ENCODE peak calls at places on chromosome 16, in ten cellular contexts. One of them, this sample, is unnamed.

GRCh38 chr16:51049678-51050378 is 101.2 kb downstream of the SALL1 start:
- DNase-seq in HepG2: no peak
- DNase-seq in Peyer's patch: no peak
- DNase-seq in uterus: no peak
- DNase-seq in sigmoid colon: no peak
- DNase-seq in HCT116: no peak
- DNase-seq in heart left ventricle: no peak
- DNase-seq in lower leg skin: no peak
- DNase-seq in IMR-90: no peak
- DNase-seq in stomach: no peak
- DNase-seq in this sample: no peak

GRCh38 chr16:84190731-84191388 is at the start of gene ADAD2:
- DNase-seq in HepG2: no peak
- DNase-seq in Peyer's patch: no peak
- DNase-seq in uterus: no peak
- DNase-seq in sigmoid colon: no peak
- DNase-seq in HCT116: peak
- DNase-seq in heart left ventricle: no peak
- DNase-seq in lower leg skin: no peak
- DNase-seq in IMR-90: no peak
- DNase-seq in stomach: no peak
- DNase-seq in this sample: no peak

GRCh38 chr16:85754403-85754802 is 3.5 kb upstream of the C16orf74 start:
- DNase-seq in HepG2: no peak
- DNase-seq in Peyer's patch: peak
- DNase-seq in uterus: no peak
- DNase-seq in sigmoid colon: no peak
- DNase-seq in HCT116: no peak
- DNase-seq in heart left ventricle: no peak
- DNase-seq in lower leg skin: no peak
- DNase-seq in IMR-90: no peak
- DNase-seq in stomach: no peak
- DNase-seq in this sample: no peak

GRCh38 chr16:80012586-80012985 is 412.0 kb upstream of the MAF start:
- DNase-seq in HepG2: no peak
- DNase-seq in Peyer's patch: no peak
- DNase-seq in uterus: no peak
- DNase-seq in sigmoid colon: no peak
- DNase-seq in HCT116: no peak
- DNase-seq in heart left ventricle: no peak
- DNase-seq in lower leg skin: no peak
- DNase-seq in IMR-90: no peak
- DNase-seq in stomach: no peak
- DNase-seq in this sample: no peak

GRCh38 chr16:85562102-85562786 is 50.9 kb upstream of the GSE1 start:
- DNase-seq in HepG2: no peak
- DNase-seq in Peyer's patch: no peak
- DNase-seq in uterus: no peak
- DNase-seq in sigmoid colon: no peak
- DNase-seq in HCT116: no peak
- DNase-seq in heart left ventricle: no peak
- DNase-seq in lower leg skin: no peak
- DNase-seq in IMR-90: no peak
- DNase-seq in stomach: no peak
- DNase-seq in this sample: no peak

GRCh38 chr16:83771306-83771942 is 36.4 kb upstream of the HSBP1 start:
- DNase-seq in HepG2: no peak
- DNase-seq in Peyer's patch: no peak
- DNase-seq in uterus: peak
- DNase-seq in sigmoid colon: no peak
- DNase-seq in HCT116: no peak
- DNase-seq in heart left ventricle: peak
- DNase-seq in lower leg skin: no peak
- DNase-seq in IMR-90: no peak
- DNase-seq in stomach: peak
- DNase-seq in this sample: peak

GRCh38 chr16:80993293-80993691 is 13.4 kb downstream of the CMC2 start:
- DNase-seq in HepG2: peak
- DNase-seq in Peyer's patch: no peak
- DNase-seq in uterus: no peak
- DNase-seq in sigmoid colon: no peak
- DNase-seq in HCT116: no peak
- DNase-seq in heart left ventricle: no peak
- DNase-seq in lower leg skin: no peak
- DNase-seq in IMR-90: peak
- DNase-seq in stomach: peak
- DNase-seq in this sample: no peak

GRCh38 chr16:15907863-15908478 is 19.6 kb upstream of the CEP20 start:
- DNase-seq in HepG2: peak
- DNase-seq in Peyer's patch: peak
- DNase-seq in uterus: no peak
- DNase-seq in sigmoid colon: peak
- DNase-seq in HCT116: peak
- DNase-seq in heart left ventricle: no peak
- DNase-seq in lower leg skin: no peak
- DNase-seq in IMR-90: peak
- DNase-seq in stomach: peak
- DNase-seq in this sample: no peak

GRCh38 chr16:85798901-85799496 is 345 bp downstream of the EMC8 start:
- DNase-seq in HepG2: no peak
- DNase-seq in Peyer's patch: no peak
- DNase-seq in uterus: no peak
- DNase-seq in sigmoid colon: no peak
- DNase-seq in HCT116: no peak
- DNase-seq in heart left ventricle: peak
- DNase-seq in lower leg skin: no peak
- DNase-seq in IMR-90: peak
- DNase-seq in stomach: no peak
- DNase-seq in this sample: peak

GRCh38 chr16:19114359-19115147 is 789 bp downstream of the ITPRIPL2 start:
- DNase-seq in HepG2: no peak
- DNase-seq in Peyer's patch: peak
- DNase-seq in uterus: peak
- DNase-seq in sigmoid colon: peak
- DNase-seq in HCT116: no peak
- DNase-seq in heart left ventricle: peak
- DNase-seq in lower leg skin: peak
- DNase-seq in IMR-90: peak
- DNase-seq in stomach: peak
- DNase-seq in this sample: peak

DNA sequence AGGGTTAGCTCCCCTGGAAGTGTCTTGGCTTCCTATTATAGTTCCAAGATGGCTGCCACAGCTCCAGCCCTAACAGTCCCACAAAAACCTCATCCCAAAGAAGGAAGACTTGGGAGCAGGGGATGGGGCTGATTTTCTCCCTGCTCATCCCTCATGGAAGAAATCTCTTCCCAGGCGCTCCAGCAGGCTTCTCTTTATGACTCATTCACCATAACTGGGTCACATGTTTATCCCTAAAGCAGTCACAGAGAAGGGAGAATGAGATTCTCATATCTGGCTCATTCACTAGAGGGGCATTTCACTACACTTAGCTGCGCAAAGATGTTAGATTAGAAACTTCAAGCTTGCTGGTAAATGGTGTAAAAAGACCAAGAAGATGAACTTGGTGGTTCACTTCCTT is 206.5 kb upstream of the IRX3 start:
- DNase-seq in HepG2: no peak
- DNase-seq in Peyer's patch: no peak
- DNase-seq in uterus: no peak
- DNase-seq in sigmoid colon: no peak
- DNase-seq in HCT116: no peak
- DNase-seq in heart left ventricle: no peak
- DNase-seq in lower leg skin: no peak
- DNase-seq in IMR-90: no peak
- DNase-seq in stomach: no peak
- DNase-seq in this sample: no peak
- TF ChIP-seq POLR2A in HepG2: no peak
- TF ChIP-seq POLR2A in Peyer's patch: no peak
- TF ChIP-seq POLR2A in uterus: no peak
- TF ChIP-seq POLR2A in sigmoid colon: no peak
- TF ChIP-seq POLR2A in HCT116: no peak
- TF ChIP-seq POLR2A in heart left ventricle: no peak
- TF ChIP-seq POLR2A in lower leg skin: no peak
- TF ChIP-seq POLR2A in IMR-90: no peak
- TF ChIP-seq POLR2A in stomach: no peak
- TF ChIP-seq POLR2A in this sample: no peak

GRCh38 chr16:2867987-2868789 is 10.2 kb upstream of the PRSS22 start:
- DNase-seq in HepG2: peak
- DNase-seq in Peyer's patch: peak
- DNase-seq in uterus: peak
- DNase-seq in sigmoid colon: peak
- DNase-seq in HCT116: peak
- DNase-seq in heart left ventricle: peak
- DNase-seq in lower leg skin: peak
- DNase-seq in IMR-90: peak
- DNase-seq in stomach: peak
- DNase-seq in this sample: peak
- TF ChIP-seq POLR2A in HepG2: peak
- TF ChIP-seq POLR2A in Peyer's patch: peak
- TF ChIP-seq POLR2A in uterus: peak
- TF ChIP-seq POLR2A in sigmoid colon: peak
- TF ChIP-seq POLR2A in HCT116: peak
- TF ChIP-seq POLR2A in heart left ventricle: peak
- TF ChIP-seq POLR2A in lower leg skin: no peak
- TF ChIP-seq POLR2A in IMR-90: peak
- TF ChIP-seq POLR2A in stomach: no peak
- TF ChIP-seq POLR2A in this sample: peak

GRCh38 chr16:3035972-3036725 is 595 bp downstream of the BICDL2 start:
- DNase-seq in HepG2: no peak
- DNase-seq in Peyer's patch: no peak
- DNase-seq in uterus: no peak
- DNase-seq in sigmoid colon: no peak
- DNase-seq in HCT116: no peak
- DNase-seq in heart left ventricle: no peak
- DNase-seq in lower leg skin: no peak
- DNase-seq in IMR-90: no peak
- DNase-seq in stomach: peak
- DNase-seq in this sample: peak

GRCh38 chr16:3035289-3035971 is 1.3 kb downstream of the BICDL2 start:
- DNase-seq in HepG2: no peak
- DNase-seq in Peyer's patch: no peak
- DNase-seq in uterus: no peak
- DNase-seq in sigmoid colon: no peak
- DNase-seq in HCT116: no peak
- DNase-seq in heart left ventricle: no peak
- DNase-seq in lower leg skin: no peak
- DNase-seq in IMR-90: no peak
- DNase-seq in stomach: no peak
- DNase-seq in this sample: peak

GRCh38 chr16:3036726-3037315 is at the start of gene BICDL2:
- DNase-seq in HepG2: no peak
- DNase-seq in Peyer's patch: no peak
- DNase-seq in uterus: no peak
- DNase-seq in sigmoid colon: no peak
- DNase-seq in HCT116: no peak
- DNase-seq in heart left ventricle: no peak
- DNase-seq in lower leg skin: no peak
- DNase-seq in IMR-90: no peak
- DNase-seq in stomach: peak
- DNase-seq in this sample: peak

GRCh38 chr16:3038256-3038655 is 1.5 kb upstream of the BICDL2 start:
- DNase-seq in HepG2: peak
- DNase-seq in Peyer's patch: no peak
- DNase-seq in uterus: no peak
- DNase-seq in sigmoid colon: no peak
- DNase-seq in HCT116: no peak
- DNase-seq in heart left ventricle: no peak
- DNase-seq in lower leg skin: no peak
- DNase-seq in IMR-90: no peak
- DNase-seq in stomach: peak
- DNase-seq in this sample: peak

DNA sequence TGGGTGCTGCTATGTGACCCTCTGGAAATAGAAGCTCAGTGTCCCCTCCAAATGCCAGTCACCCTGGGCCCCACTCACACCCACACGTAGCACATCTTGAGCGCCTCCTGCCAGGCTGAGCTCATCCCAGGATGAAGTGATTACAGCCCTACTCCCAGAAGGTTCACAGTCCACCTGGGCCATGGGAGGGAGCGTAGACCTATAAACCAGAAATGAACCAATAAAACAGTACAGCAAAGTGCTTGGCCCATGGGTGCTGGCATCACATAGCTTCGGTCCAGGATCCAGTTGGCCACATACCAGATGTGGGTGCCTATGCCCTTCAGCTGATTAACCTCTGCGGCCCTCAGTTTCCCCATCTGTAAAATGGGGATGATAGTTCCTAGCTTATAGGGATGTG is 2.2 kb upstream of the BICDL2 start:
- DNase-seq in HepG2: no peak
- DNase-seq in Peyer's patch: no peak
- DNase-seq in uterus: no peak
- DNase-seq in sigmoid colon: no peak
- DNase-seq in HCT116: no peak
- DNase-seq in heart left ventricle: no peak
- DNase-seq in lower leg skin: no peak
- DNase-seq in IMR-90: no peak
- DNase-seq in stomach: no peak
- DNase-seq in this sample: no peak
- TF ChIP-seq POLR2A in HepG2: no peak
- TF ChIP-seq POLR2A in Peyer's patch: peak
- TF ChIP-seq POLR2A in uterus: no peak
- TF ChIP-seq POLR2A in sigmoid colon: no peak
- TF ChIP-seq POLR2A in HCT116: no peak
- TF ChIP-seq POLR2A in heart left ventricle: no peak
- TF ChIP-seq POLR2A in lower leg skin: no peak
- TF ChIP-seq POLR2A in IMR-90: no peak
- TF ChIP-seq POLR2A in stomach: no peak
- TF ChIP-seq POLR2A in this sample: no peak

DNA sequence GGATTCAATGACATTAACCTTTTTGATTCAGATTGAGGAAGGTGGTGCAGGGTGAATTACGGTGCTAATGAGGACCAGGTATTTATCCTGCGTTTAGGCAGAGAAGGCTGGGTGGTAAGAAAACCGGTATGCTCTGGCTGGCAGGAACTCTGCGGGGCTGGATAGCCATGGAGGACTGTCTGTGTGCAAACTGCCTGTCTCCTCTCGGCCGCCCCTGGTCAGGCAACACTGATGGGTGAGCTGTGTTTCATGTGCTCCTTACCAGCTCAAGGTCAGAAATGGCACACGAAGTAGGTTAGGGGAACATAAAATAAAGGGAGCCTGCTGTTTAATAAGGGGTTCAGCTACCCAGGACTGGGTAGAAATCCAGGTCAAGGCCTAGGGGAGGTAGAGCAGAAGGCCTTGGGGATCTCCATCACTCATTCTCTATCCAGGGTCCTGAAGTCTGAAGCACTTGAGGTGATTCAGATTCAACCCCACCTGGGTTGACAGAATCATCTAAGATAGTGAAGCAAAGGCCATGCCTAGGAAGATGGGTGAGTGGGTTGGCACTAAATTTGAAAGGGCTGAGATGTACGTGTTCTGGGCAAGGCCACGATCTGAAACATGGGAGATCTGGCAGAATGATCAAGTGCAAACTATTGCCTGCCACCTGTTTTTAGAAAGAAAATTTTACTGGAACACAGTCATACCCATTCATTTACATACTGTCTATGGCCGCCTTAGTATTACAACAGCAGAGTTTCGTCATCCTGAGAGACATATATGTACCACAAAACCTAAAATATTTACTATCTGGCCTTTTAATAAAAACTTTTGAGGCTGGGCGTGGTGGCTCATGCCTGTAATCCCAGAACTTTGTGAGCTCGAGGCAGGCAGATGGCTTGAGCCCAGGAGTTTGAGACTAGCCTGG is 292.5 kb downstream of the XYLT1 start:
- DNase-seq in HepG2: no peak
- DNase-seq in Peyer's patch: no peak
- DNase-seq in uterus: no peak
- DNase-seq in sigmoid colon: no peak
- DNase-seq in HCT116: no peak
- DNase-seq in heart left ventricle: no peak
- DNase-seq in lower leg skin: no peak
- DNase-seq in IMR-90: peak
- DNase-seq in stomach: no peak
- DNase-seq in this sample: no peak
- TF ChIP-seq POLR2A in HepG2: no peak
- TF ChIP-seq POLR2A in Peyer's patch: no peak
- TF ChIP-seq POLR2A in uterus: no peak
- TF ChIP-seq POLR2A in sigmoid colon: no peak
- TF ChIP-seq POLR2A in HCT116: no peak
- TF ChIP-seq POLR2A in heart left ventricle: no peak
- TF ChIP-seq POLR2A in lower leg skin: no peak
- TF ChIP-seq POLR2A in IMR-90: no peak
- TF ChIP-seq POLR2A in stomach: no peak
- TF ChIP-seq POLR2A in this sample: no peak

This sample was measured in body of pancreas.